ENCODE peak calls at places on chromosomes 3 and 15, in seven cellular contexts. G, J, O, H, L, U and S are unnamed samples.

GRCh38 chr3:69370156-69370944 is 15.5 kb downstream of the FRMD4B start:
- DNase-seq in H (peak; percentile 74), L (peak; percentile 85), O (peak; percentile 90), J (no peak), G (no peak), U (no peak), S (no peak)

GRCh38 chr3:56826831-56827722 is 25.3 kb upstream of the ARHGEF3 start:
- DNase-seq in J (peak; percentile 31), L (no peak), G (no peak), H (no peak), O (no peak), U (no peak), S (no peak)

GRCh38 chr3:117743962-117744361 is 1034.4 kb downstream of the TUSC7 start:
- DNase-seq in J (no peak), G (no peak), O (no peak), H (no peak), L (no peak), U (no peak), S (no peak)

GRCh38 chr3:185397676-185398075 is 34.7 kb downstream of the MAP3K13 start:
- DNase-seq in U (no peak), H (no peak), L (no peak), J (no peak), O (no peak), G (no peak), S (no peak)

GRCh38 chr3:170493712-170494182 is 75.1 kb downstream of the CLDN11 start:
- DNase-seq in U (no peak), H (no peak), L (no peak), J (peak; percentile 65), O (no peak), G (no peak), S (peak; percentile 11)

GRCh38 chr3:31132132-31132769 is 237.8 kb upstream of the GADL1 start:
- DNase-seq in J (peak; percentile 61), O (no peak), G (peak; percentile 9), L (no peak), H (no peak), U (no peak), S (peak; percentile 2)

GRCh38 chr15:74613953-74614743 is 1.5 kb upstream of the CLK3 start:
- DNase-seq in J (no peak), L (no peak), O (no peak), G (peak; percentile 100), U (no peak), H (no peak), S (peak; percentile 32)

GRCh38 chr3:106206165-106206564 is 337.4 kb upstream of the CBLB start:
- DNase-seq in H (no peak), G (no peak), U (no peak), J (peak; percentile 28), O (no peak), L (no peak), S (no peak)

GRCh38 chr3:194300392-194300758 is 50.8 kb downstream of the CPN2 start:
- DNase-seq in J (peak; percentile 79), G (peak; percentile 88), H (peak; percentile 82), O (peak; percentile 49), U (peak; percentile 76), L (peak; percentile 82), S (no peak)

GRCh38 chr3:50331364-50331907 is 3.4 kb upstream of the TUSC2 start:
- DNase-seq in O (no peak), G (no peak), J (no peak), U (no peak), H (no peak), L (no peak), S (no peak)

GRCh38 chr15:39207532-39208115 is 373.3 kb upstream of the THBS1 start:
- DNase-seq in H (no peak), G (no peak), O (no peak), L (no peak), J (no peak), U (no peak), S (no peak)

GRCh38 chr15:39205081-39205480 is 375.8 kb upstream of the THBS1 start:
- DNase-seq in U (no peak), O (no peak), H (no peak), J (no peak), G (no peak), L (no peak), S (no peak)

GRCh38 chr15:39208187-39208586 is 372.7 kb upstream of the THBS1 start:
- DNase-seq in O (no peak), J (no peak), H (no peak), G (no peak), U (no peak), L (no peak), S (no peak)

GRCh38 chr15:39204031-39204430 is 376.8 kb upstream of the THBS1 start:
- DNase-seq in G (no peak), J (no peak), L (no peak), H (no peak), O (no peak), U (no peak), S (no peak)

DNA sequence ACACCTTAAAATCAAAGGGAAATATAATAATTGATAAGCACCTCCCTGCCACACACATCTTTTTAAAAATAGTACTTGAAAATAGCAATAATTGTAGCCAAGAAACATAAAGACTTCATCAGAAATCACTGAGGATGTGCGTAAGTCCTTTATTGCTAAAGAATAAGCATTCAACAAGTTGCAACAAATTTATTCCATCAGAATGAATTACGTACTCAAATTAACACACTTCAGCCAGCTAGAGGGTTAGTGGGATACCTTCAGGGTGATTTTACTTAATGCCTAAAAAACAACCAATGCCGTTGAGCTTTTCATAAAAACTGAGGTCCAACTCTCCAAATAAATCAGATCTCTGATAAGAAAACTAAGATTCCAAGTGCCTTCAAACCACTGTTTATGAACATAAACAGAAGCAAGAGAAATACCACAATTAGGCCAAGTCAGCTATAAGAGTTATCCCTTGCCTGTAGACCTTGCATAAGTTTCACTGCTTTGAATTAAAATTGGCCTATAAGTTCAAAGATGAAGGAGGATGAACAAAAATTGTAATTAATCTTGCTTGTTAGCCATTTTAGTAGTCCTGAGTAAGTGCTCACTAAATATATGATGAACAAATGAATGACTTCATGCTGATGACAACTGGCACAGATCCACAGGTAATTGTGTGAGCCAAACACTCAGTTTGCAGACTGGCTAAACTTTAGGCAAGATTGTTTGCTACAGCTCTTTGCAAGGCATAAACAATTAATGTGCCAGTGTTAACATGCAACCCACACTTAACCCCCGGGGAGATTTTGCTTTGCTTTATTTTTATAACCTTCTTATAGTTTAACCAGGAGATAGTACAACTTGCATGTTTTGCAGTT is 375.1 kb upstream of the THBS1 start:
- DNase-seq in L (no peak), J (no peak), H (no peak), O (no peak), U (no peak), G (no peak), S (no peak)
- H3K27me3 ChIP-seq in L (no peaks in the 10 kb centered on the region), J (no peaks in the 10 kb centered on the region), H (no peaks in the 10 kb centered on the region), O (no peaks in the 10 kb centered on the region), U (no peaks in the 10 kb centered on the region), G (no peaks in the 10 kb centered on the region), S (no peaks in the 10 kb centered on the region)

DNA sequence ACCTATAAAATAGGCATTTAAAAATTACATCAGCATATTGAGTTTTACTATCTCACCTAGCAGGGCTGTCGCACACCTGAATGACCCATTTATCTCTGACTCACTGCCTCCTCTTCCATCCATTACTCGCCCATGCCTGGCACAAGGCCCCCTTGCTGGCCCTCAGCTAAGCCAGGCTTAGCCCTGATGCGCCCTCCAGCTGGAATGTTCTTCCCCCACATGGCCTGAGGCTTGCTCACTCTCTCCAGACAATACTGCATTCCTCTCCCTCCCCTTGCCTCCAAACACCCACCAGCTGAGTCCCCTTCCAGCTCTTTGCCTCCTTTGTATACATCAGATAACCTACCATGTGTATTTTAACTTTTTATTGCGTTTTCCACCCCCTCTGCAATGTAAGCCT is 7.2 kb downstream of the SH3BP5 start:
- DNase-seq in J (no peak), O (no peak), L (peak; percentile 47), G (peak; percentile 63), U (peak; percentile 76), H (no peak), S (peak; percentile 51)
- H3K4me3 ChIP-seq in J (no peak overlapping the region), O (no peak overlapping the region), L (no peak overlapping the region), G (no peak overlapping the region), U (no peak overlapping the region), H (no peak overlapping the region), S (no peak overlapping the region)

GRCh38 chr3:14562441-14562840 is 22.3 kb upstream of the GRIP2 start:
- DNase-seq in H (no peak), G (no peak), U (no peak), O (no peak), J (peak; percentile 17), L (no peak), S (no peak)

GRCh38 chr3:14564741-14565140 is 24.6 kb upstream of the GRIP2 start:
- DNase-seq in U (no peak), G (peak; percentile 73), L (no peak), O (peak; percentile 21), J (no peak), H (peak; percentile 64), S (no peak)

GRCh38 chr3:14565791-14566588 is 25.8 kb upstream of the GRIP2 start:
- DNase-seq in G (no peak), L (no peak), O (no peak), H (peak; percentile 35), U (peak; percentile 47), J (no peak), S (no peak)

GRCh38 chr3:14566812-14567211 is 26.7 kb upstream of the GRIP2 start:
- DNase-seq in O (no peak), U (no peak), G (no peak), H (no peak), L (no peak), J (no peak), S (no peak)

DNA sequence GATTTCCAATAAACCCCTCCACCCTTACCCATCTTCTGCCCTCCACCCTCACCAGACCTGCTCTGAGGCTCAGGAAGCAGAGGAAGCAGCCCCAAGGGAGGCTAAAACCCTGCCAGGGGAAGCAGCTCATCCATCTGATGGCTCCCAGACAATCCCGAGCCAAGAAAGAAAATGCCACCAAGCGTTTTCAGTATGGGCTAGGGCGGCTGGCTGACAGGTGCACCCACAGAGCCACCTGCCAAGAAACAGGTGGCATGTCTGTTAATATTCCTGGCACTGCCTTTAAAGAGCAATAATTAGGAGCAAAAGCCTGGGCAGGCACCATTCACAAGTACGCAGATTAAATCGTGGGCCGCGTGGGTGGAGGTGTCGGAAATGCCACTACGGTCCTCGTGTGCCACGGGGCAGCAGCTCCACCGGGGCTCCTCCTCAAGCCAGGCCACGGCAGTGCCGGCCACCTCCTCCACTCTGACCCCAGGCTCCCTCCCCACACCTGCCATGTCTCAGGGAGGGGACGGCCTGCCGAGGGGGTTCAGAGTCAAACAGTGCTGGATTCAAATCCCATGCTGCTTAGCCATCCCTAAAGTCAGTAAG is 23.9 kb upstream of the GRIP2 start:
- DNase-seq in G (no peak), U (no peak), J (no peak), L (no peak), O (no peak), H (no peak), S (no peak)
- H3K27me3 ChIP-seq in G (no peaks in the 10 kb centered on the region), U (no peaks in the 10 kb centered on the region), J (no peaks in the 10 kb centered on the region), L (no peaks in the 10 kb centered on the region), O (no peaks in the 10 kb centered on the region), H (peaks cover 3% of the 10 kb centered on the region), S (peaks cover 26% of the 10 kb centered on the region)

GRCh38 chr3:129735638-129736037 is 129.2 kb upstream of the PLXND1 start:
- DNase-seq in U (no peak), J (no peak), L (no peak), O (no peak), H (no peak), G (no peak), S (no peak)

GRCh38 chr3:129727707-129728106 is 121.2 kb upstream of the PLXND1 start:
- DNase-seq in J (peak; percentile 75), G (no peak), U (no peak), L (no peak), H (no peak), O (peak; percentile 25), S (peak; percentile 46)

GRCh38 chr3:129734449-129734848 is 128.0 kb upstream of the PLXND1 start:
- DNase-seq in U (no peak), O (no peak), H (no peak), G (no peak), J (no peak), L (no peak), S (no peak)

GRCh38 chr3:129736070-129736469 is 129.6 kb upstream of the PLXND1 start:
- DNase-seq in H (no peak), U (no peak), J (no peak), L (no peak), G (no peak), O (no peak), S (no peak)

GRCh38 chr3:129732200-129732876 is 125.9 kb upstream of the PLXND1 start:
- DNase-seq in H (no peak), J (no peak), U (no peak), O (no peak), L (no peak), G (peak; percentile 32), S (no peak)
- H3K4me3 ChIP-seq in H (no peak overlapping the region), J (no peak overlapping the region), U (no peak overlapping the region), O (no peak overlapping the region), L (no peak overlapping the region), G (no peak overlapping the region), S (no peak overlapping the region)